ENCODE peak calls at places on chromosomes 5 and 9, in five cellular contexts. O is C1 segment of cervical spinal cord; T is SHP77 treated with DMSO at 0.1 percent for 48 hours; V is iPS-NIHi11; K is stimulated activated CD8-positive, alpha-beta memory T cell treated with anti-CD3 and anti-CD28 coated beads, Interleukin-2, amount 100 ng/mL, for 48 hours. U is an unnamed sample.

GRCh38 chr5:103224118-103224893 is 34.3 kb upstream of the MACIR start:
- DNase-seq in T (peak), O (no peak), V (peak), K (no peak), U (no peak)

GRCh38 chr5:87754009-87754757 is 341.5 kb upstream of the CCNH start:
- DNase-seq in V (no peak), K (no peak), O (no peak), T (no peak), U (no peak)

GRCh38 chr5:40547994-40548575 is 131.6 kb upstream of the PTGER4 start:
- DNase-seq in V (no peak), T (no peak), O (no peak), K (no peak), U (no peak)

GRCh38 chr9:13427587-13427986 is 148.1 kb upstream of the MPDZ start:
- DNase-seq in K (no peak), T (peak), V (peak), O (no peak), U (no peak)

GRCh38 chr5:35183243-35183955 is 46.9 kb downstream of the PRLR start:
- DNase-seq in V (peak), K (peak), T (no peak), O (no peak), U (peak)

GRCh38 chr5:120449501-120449900 is 14.6 kb upstream of the PRR16 start:
- DNase-seq in O (no peak), T (no peak), V (no peak), K (no peak), U (no peak)

GRCh38 chr9:116859763-116860162 is 172.7 kb downstream of the TRIM32 start:
- DNase-seq in V (no peak), O (no peak), K (no peak), T (no peak), U (no peak)

GRCh38 chr9:135849186-135849585 is 58.2 kb downstream of the CAMSAP1 start:
- DNase-seq in O (no peak), T (no peak), V (no peak), K (no peak), U (no peak)

GRCh38 chr9:95409650-95410426 is 92.3 kb upstream of the FANCC start:
- DNase-seq in T (no peak), K (no peak), V (no peak), O (no peak), U (no peak)

GRCh38 chr5:92561362-92562006 is 1019.5 kb downstream of the NR2F1-AS1 start:
- DNase-seq in O (no peak), T (no peak), V (no peak), K (no peak), U (no peak)

GRCh38 chr9:128823362-128823902 is 5.1 kb downstream of the ENDOG start:
- DNase-seq in O (no peak), T (no peak), K (no peak), V (no peak), U (no peak)

GRCh38 chr9:104868687-104869404 is 59.1 kb downstream of the ABCA1 start:
- DNase-seq in V (peak), O (no peak), K (no peak), T (no peak), U (no peak)

GRCh38 chr9:110604101-110604710 is 24.7 kb upstream of the SVEP1 start:
- DNase-seq in O (no peak), K (no peak), V (no peak), T (peak), U (no peak)

GRCh38 chr9:13485068-13485596 is 205.6 kb upstream of the MPDZ start:
- DNase-seq in T (no peak), K (no peak), V (no peak), O (no peak), U (no peak)

GRCh38 chr9:111752455-111752854 is 42.3 kb downstream of the SHOC1 start:
- DNase-seq in K (no peak), O (no peak), T (no peak), V (no peak), U (no peak)

GRCh38 chr9:20683351-20684034 is 566 bp upstream of the FOCAD start:
- DNase-seq in K (peak), V (no peak), T (no peak), O (peak), U (peak)

GRCh38 chr5:133348406-133348805 is 263.9 kb downstream of the FSTL4 start:
- DNase-seq in T (no peak), O (no peak), K (no peak), V (no peak), U (no peak)

GRCh38 chr9:2620876-2621677 is 510 bp upstream of the VLDLR start:
- DNase-seq in K (peak), O (peak), V (peak), T (peak), U (peak)

GRCh38 chr9:111438576-111439235 is 45.5 kb downstream of the ECPAS start:
- DNase-seq in K (no peak), O (no peak), V (no peak), T (no peak), U (no peak)

GRCh38 chr5:123664961-123665360 is 153.0 kb downstream of the CSNK1G3 start:
- DNase-seq in T (no peak), K (no peak), V (no peak), O (no peak), U (no peak)

GRCh38 chr9:97388721-97389238 is 23.1 kb upstream of the TDRD7 start:
- DNase-seq in T (no peak), K (no peak), V (no peak), O (no peak), U (peak)

U was measured in stimulated activated effector memory CD8-positive, alpha-beta T cell treated with anti-CD3 and anti-CD28 coated beads, Interleukin-12 subunit alpha, Interleukin-12 subunit beta, amount 100 ng/mL, for 72 hours.